ENCODE peak calls at places on chromosomes 6 and 20, in ten cellular contexts. One of them, this sample, is unnamed.

GRCh38 chr20:31587545-31588389 is 17.3 kb upstream of the ID1 start:
- DNase-seq in tibial artery: no peak
- DNase-seq in fibroblast of the aortic adventitia: peak; percentile 32
- DNase-seq in thoracic aorta: no peak
- DNase-seq in fibroblast of lung: peak; percentile 43
- DNase-seq in endodermal cell: peak; percentile 80
- DNase-seq in choroid plexus epithelial cell: peak; percentile 58
- DNase-seq in BE2C: peak; percentile 71
- DNase-seq in PC-3: no peak
- DNase-seq in uterus: no peak
- DNase-seq in this sample: peak; percentile 48

GRCh38 chr6:33080127-33081089 is 4.6 kb downstream of the HLA-DPB1 start:
- DNase-seq in fibroblast of the aortic adventitia: peak; percentile 14
- DNase-seq in uterus: peak; percentile 75
- DNase-seq in fibroblast of lung: peak; percentile 49
- DNase-seq in BE2C: no peak
- DNase-seq in tibial artery: peak; percentile 75
- DNase-seq in endodermal cell: peak; percentile 91
- DNase-seq in thoracic aorta: peak; percentile 35
- DNase-seq in PC-3: no peak
- DNase-seq in choroid plexus epithelial cell: peak; percentile 71
- DNase-seq in this sample: peak; percentile 27

GRCh38 chr6:158283304-158284005 is 28.8 kb upstream of the TULP4 start:
- DNase-seq in PC-3: no peak
- DNase-seq in endodermal cell: peak; percentile 79
- DNase-seq in tibial artery: no peak
- DNase-seq in fibroblast of the aortic adventitia: peak; percentile 22
- DNase-seq in uterus: no peak
- DNase-seq in choroid plexus epithelial cell: peak; percentile 73
- DNase-seq in BE2C: no peak
- DNase-seq in fibroblast of lung: peak; percentile 67
- DNase-seq in thoracic aorta: no peak
- DNase-seq in this sample: peak; percentile 30

GRCh38 chr20:50085146-50085480 is 27.8 kb downstream of the UBE2V1 start:
- DNase-seq in thoracic aorta: no peak
- DNase-seq in tibial artery: no peak
- DNase-seq in endodermal cell: no peak
- DNase-seq in choroid plexus epithelial cell: no peak
- DNase-seq in fibroblast of lung: no peak
- DNase-seq in fibroblast of the aortic adventitia: no peak
- DNase-seq in uterus: no peak
- DNase-seq in PC-3: no peak
- DNase-seq in BE2C: no peak
- DNase-seq in this sample: no peak

GRCh38 chr20:4045741-4046140 is 30.4 kb upstream of the RNF24 start:
- DNase-seq in thoracic aorta: no peak
- DNase-seq in fibroblast of lung: peak; percentile 83
- DNase-seq in PC-3: peak; percentile 80
- DNase-seq in BE2C: no peak
- DNase-seq in uterus: no peak
- DNase-seq in choroid plexus epithelial cell: peak; percentile 51
- DNase-seq in endodermal cell: peak; percentile 39
- DNase-seq in tibial artery: no peak
- DNase-seq in fibroblast of the aortic adventitia: no peak
- DNase-seq in this sample: peak; percentile 60

GRCh38 chr6:45949256-45949655 is 66.4 kb downstream of the CLIC5 start:
- DNase-seq in BE2C: no peak
- DNase-seq in fibroblast of the aortic adventitia: no peak
- DNase-seq in uterus: no peak
- DNase-seq in endodermal cell: no peak
- DNase-seq in fibroblast of lung: peak; percentile 65
- DNase-seq in thoracic aorta: no peak
- DNase-seq in tibial artery: no peak
- DNase-seq in PC-3: peak; percentile 21
- DNase-seq in choroid plexus epithelial cell: peak; percentile 14
- DNase-seq in this sample: peak; percentile 14

GRCh38 chr20:52493177-52493711 is 301.7 kb upstream of the ZFP64 start:
- DNase-seq in thoracic aorta: no peak
- DNase-seq in tibial artery: no peak
- DNase-seq in PC-3: no peak
- DNase-seq in fibroblast of lung: peak; percentile 72
- DNase-seq in choroid plexus epithelial cell: peak; percentile 9
- DNase-seq in endodermal cell: no peak
- DNase-seq in BE2C: peak; percentile 31
- DNase-seq in fibroblast of the aortic adventitia: peak; percentile 7
- DNase-seq in uterus: peak; percentile 14
- DNase-seq in this sample: peak; percentile 63

GRCh38 chr6:79672631-79673065 is 41.5 kb downstream of the SH3BGRL2 start:
- DNase-seq in fibroblast of the aortic adventitia: peak; percentile 40
- DNase-seq in fibroblast of lung: peak; percentile 49
- DNase-seq in PC-3: peak; percentile 65
- DNase-seq in thoracic aorta: no peak
- DNase-seq in tibial artery: no peak
- DNase-seq in uterus: no peak
- DNase-seq in BE2C: no peak
- DNase-seq in choroid plexus epithelial cell: peak; percentile 75
- DNase-seq in endodermal cell: no peak
- DNase-seq in this sample: peak; percentile 56

GRCh38 chr6:1554881-1555569 is 54.7 kb upstream of the FOXC1 start:
- DNase-seq in BE2C: peak; percentile 22
- DNase-seq in PC-3: peak; percentile 46
- DNase-seq in fibroblast of the aortic adventitia: peak; percentile 68
- DNase-seq in tibial artery: peak; percentile 70
- DNase-seq in choroid plexus epithelial cell: peak; percentile 58
- DNase-seq in fibroblast of lung: peak; percentile 28
- DNase-seq in uterus: peak; percentile 76
- DNase-seq in endodermal cell: peak; percentile 81
- DNase-seq in thoracic aorta: no peak
- DNase-seq in this sample: peak; percentile 50

GRCh38 chr6:144474904-144475303 is 189.8 kb downstream of the UTRN start:
- DNase-seq in endodermal cell: no peak
- DNase-seq in uterus: no peak
- DNase-seq in choroid plexus epithelial cell: no peak
- DNase-seq in tibial artery: no peak
- DNase-seq in fibroblast of lung: no peak
- DNase-seq in fibroblast of the aortic adventitia: no peak
- DNase-seq in PC-3: no peak
- DNase-seq in BE2C: no peak
- DNase-seq in thoracic aorta: no peak
- DNase-seq in this sample: no peak

GRCh38 chr20:43438578-43439316 is 18.9 kb upstream of the SRSF6 start:
- DNase-seq in BE2C: no peak
- DNase-seq in uterus: no peak
- DNase-seq in fibroblast of the aortic adventitia: no peak
- DNase-seq in choroid plexus epithelial cell: no peak
- DNase-seq in tibial artery: no peak
- DNase-seq in PC-3: no peak
- DNase-seq in endodermal cell: peak; percentile 1
- DNase-seq in thoracic aorta: no peak
- DNase-seq in fibroblast of lung: no peak
- DNase-seq in this sample: no peak

GRCh38 chr6:29759457-29759856 is 36.2 kb downstream of the HLA-F start:
- DNase-seq in fibroblast of lung: no peak
- DNase-seq in fibroblast of the aortic adventitia: no peak
- DNase-seq in endodermal cell: peak; percentile 92
- DNase-seq in thoracic aorta: no peak
- DNase-seq in tibial artery: no peak
- DNase-seq in choroid plexus epithelial cell: no peak
- DNase-seq in PC-3: no peak
- DNase-seq in BE2C: no peak
- DNase-seq in uterus: no peak
- DNase-seq in this sample: no peak

GRCh38 chr20:54481442-54481841 is 6.0 kb downstream of the DOK5 start:
- DNase-seq in fibroblast of the aortic adventitia: no peak
- DNase-seq in fibroblast of lung: no peak
- DNase-seq in endodermal cell: no peak
- DNase-seq in uterus: no peak
- DNase-seq in tibial artery: no peak
- DNase-seq in thoracic aorta: no peak
- DNase-seq in BE2C: no peak
- DNase-seq in PC-3: no peak
- DNase-seq in choroid plexus epithelial cell: no peak
- DNase-seq in this sample: no peak

DNA sequence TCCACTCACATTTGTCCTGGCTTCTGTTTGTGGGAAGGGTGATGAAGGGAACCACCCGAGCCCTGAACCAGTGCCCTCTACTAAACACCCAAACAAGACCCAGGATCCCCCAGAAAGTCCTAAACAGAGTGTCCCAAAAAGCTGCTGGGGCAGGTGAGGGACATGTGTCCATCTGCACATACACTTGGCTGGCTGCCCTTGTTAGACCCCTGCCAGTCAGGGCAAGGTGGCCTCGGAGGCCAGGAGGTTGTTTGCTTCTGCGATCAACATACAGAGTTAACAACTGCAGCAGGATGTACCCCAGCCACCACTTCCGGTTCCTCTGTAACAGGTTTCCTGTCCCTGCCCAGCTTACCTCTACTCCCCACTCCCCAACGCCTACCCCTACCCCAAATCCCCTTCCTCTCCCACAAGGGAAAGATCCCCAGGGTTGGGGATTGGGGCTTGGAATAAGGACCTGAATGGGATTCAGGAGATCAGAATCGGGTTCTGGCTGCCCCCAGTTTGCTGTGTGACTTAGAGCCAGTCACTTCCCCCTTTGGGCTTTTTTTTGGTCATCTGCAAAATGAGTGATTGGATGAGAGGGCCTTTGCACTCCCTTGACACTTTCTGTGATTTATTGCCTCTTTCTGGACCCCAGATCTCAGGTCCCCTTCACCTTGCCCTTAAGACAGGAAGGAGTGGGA is 13.9 kb downstream of the DEF6 start:
- DNase-seq in uterus: no peak
- DNase-seq in endodermal cell: peak; percentile 38
- DNase-seq in thoracic aorta: no peak
- DNase-seq in tibial artery: no peak
- DNase-seq in fibroblast of lung: no peak
- DNase-seq in choroid plexus epithelial cell: no peak
- DNase-seq in BE2C: no peak
- DNase-seq in fibroblast of the aortic adventitia: no peak
- DNase-seq in PC-3: no peak
- DNase-seq in this sample: no peak
- H3K4me3 ChIP-seq in uterus: no peak overlapping the region
- H3K4me3 ChIP-seq in endodermal cell: no peak overlapping the region
- H3K4me3 ChIP-seq in thoracic aorta: no peak overlapping the region
- H3K4me3 ChIP-seq in tibial artery: no peak overlapping the region
- H3K4me3 ChIP-seq in fibroblast of lung: no peak overlapping the region
- H3K4me3 ChIP-seq in choroid plexus epithelial cell: no peak overlapping the region
- H3K4me3 ChIP-seq in BE2C: no peak overlapping the region
- H3K4me3 ChIP-seq in fibroblast of the aortic adventitia: no peak overlapping the region
- H3K4me3 ChIP-seq in PC-3: no peak overlapping the region
- H3K4me3 ChIP-seq in this sample: no peak overlapping the region

GRCh38 chr6:52207066-52207465 is 20.9 kb downstream of the IL17A start:
- DNase-seq in tibial artery: no peak
- DNase-seq in uterus: no peak
- DNase-seq in fibroblast of the aortic adventitia: no peak
- DNase-seq in thoracic aorta: no peak
- DNase-seq in endodermal cell: no peak
- DNase-seq in PC-3: no peak
- DNase-seq in BE2C: no peak
- DNase-seq in fibroblast of lung: no peak
- DNase-seq in choroid plexus epithelial cell: no peak
- DNase-seq in this sample: no peak
- TF ChIP-seq CTCF in tibial artery: no peak
- TF ChIP-seq CTCF in uterus: no peak
- TF ChIP-seq CTCF in fibroblast of the aortic adventitia: no peak
- TF ChIP-seq CTCF in thoracic aorta: no peak
- TF ChIP-seq CTCF in endodermal cell: peak; percentile 51
- TF ChIP-seq CTCF in PC-3: peak; percentile 43
- TF ChIP-seq CTCF in BE2C: peak; percentile 38
- TF ChIP-seq CTCF in fibroblast of lung: no peak
- TF ChIP-seq CTCF in choroid plexus epithelial cell: no peak
- TF ChIP-seq CTCF in this sample: no peak

DNA sequence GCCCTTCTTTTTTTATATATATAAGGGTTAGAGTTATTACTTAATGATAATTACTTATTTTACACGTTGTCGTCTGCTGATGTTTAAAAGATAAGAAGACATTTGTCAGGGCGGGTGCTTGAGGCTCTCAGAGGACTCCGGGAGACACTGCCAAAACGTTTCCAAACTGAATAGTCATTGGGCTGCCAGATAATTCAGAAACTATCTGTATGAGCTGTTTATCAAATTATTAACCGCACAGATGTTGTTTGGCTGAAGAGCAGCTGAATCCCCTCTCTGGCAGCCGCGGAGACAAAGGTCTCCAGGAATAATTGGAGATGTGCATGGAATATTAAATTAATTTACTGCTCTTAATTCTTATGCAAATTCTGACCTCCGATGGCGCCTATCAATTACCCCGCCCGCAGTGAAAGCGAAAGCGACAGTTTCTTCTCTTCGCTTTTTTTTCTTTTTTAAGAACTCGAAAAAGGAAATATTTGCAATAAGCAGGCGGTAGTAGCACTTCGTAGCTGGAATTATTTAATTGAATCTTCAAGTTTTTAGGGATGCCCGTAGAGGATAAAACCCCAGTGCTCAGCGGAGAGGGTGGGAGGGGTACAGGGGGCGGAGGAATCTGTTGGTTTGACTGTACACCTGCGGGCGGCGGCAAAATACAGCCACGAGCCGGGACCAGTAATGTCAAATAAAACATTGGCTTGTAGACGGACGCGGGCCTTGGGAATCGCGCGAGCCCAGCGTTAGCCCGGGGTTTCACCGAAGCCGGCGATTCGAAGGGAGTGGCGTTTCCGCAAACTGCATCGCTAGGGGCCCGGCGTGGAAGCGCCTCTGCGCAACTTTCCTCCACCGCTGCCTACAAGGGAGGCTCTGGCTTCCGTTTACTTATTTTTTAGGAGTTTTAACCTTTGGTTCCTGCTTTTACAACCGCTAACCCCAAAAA is 6.2 kb downstream of the LINC00237 start:
- DNase-seq in fibroblast of lung: no peak
- DNase-seq in PC-3: no peak
- DNase-seq in choroid plexus epithelial cell: no peak
- DNase-seq in uterus: no peak
- DNase-seq in thoracic aorta: no peak
- DNase-seq in tibial artery: peak; percentile 29
- DNase-seq in fibroblast of the aortic adventitia: peak; percentile 17
- DNase-seq in endodermal cell: peak; percentile 76
- DNase-seq in BE2C: peak; percentile 78
- DNase-seq in this sample: peak; percentile 30
- H3K4me3 ChIP-seq in fibroblast of lung: peak overlapping the region; percentile 46
- H3K4me3 ChIP-seq in PC-3: no peak overlapping the region
- H3K4me3 ChIP-seq in choroid plexus epithelial cell: peak overlapping the region; percentile 11
- H3K4me3 ChIP-seq in uterus: no peak overlapping the region
- H3K4me3 ChIP-seq in thoracic aorta: peak overlapping the region; percentile 72
- H3K4me3 ChIP-seq in tibial artery: peak overlapping the region; percentile 30
- H3K4me3 ChIP-seq in fibroblast of the aortic adventitia: peak overlapping the region; percentile 42
- H3K4me3 ChIP-seq in endodermal cell: peak overlapping the region; percentile 79
- H3K4me3 ChIP-seq in BE2C: peak overlapping the region; percentile 71
- H3K4me3 ChIP-seq in this sample: peak overlapping the region; percentile 13

DNA sequence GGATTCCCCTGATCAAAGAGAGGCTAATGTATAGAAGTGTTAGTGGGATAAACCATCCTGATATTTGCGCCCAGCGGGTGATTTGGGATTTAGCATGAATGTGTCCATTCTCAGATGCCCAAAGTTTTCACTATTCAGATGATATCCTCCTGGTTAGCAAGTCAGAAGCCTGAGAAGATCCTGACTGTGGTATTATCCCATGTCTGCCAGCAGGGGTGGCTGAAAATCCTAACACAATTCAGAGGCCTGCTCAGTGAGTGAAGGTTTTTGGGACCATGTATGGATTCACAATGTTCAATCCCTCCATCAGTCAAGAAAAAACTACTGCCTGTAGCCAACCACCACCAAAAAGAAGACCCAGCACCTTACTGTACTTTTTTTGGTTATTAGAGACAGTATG is 34.1 kb upstream of the SPACA1 start:
- DNase-seq in tibial artery: no peak
- DNase-seq in uterus: no peak
- DNase-seq in fibroblast of lung: no peak
- DNase-seq in thoracic aorta: no peak
- DNase-seq in endodermal cell: peak; percentile 58
- DNase-seq in choroid plexus epithelial cell: peak; percentile 12
- DNase-seq in PC-3: no peak
- DNase-seq in fibroblast of the aortic adventitia: no peak
- DNase-seq in BE2C: no peak
- DNase-seq in this sample: no peak
- TF ChIP-seq CTCF in tibial artery: no peak
- TF ChIP-seq CTCF in uterus: no peak
- TF ChIP-seq CTCF in fibroblast of lung: no peak
- TF ChIP-seq CTCF in thoracic aorta: no peak
- TF ChIP-seq CTCF in endodermal cell: peak; percentile 74
- TF ChIP-seq CTCF in choroid plexus epithelial cell: peak; percentile 40
- TF ChIP-seq CTCF in PC-3: no peak
- TF ChIP-seq CTCF in fibroblast of the aortic adventitia: no peak
- TF ChIP-seq CTCF in BE2C: peak; percentile 15
- TF ChIP-seq CTCF in this sample: no peak